ENCODE peak calls at places on chromosomes 7 and 10, in six cellular contexts. K, J, C, F, N and T are unnamed samples.

GRCh38 chr7:138008588-138009349 is 6.9 kb upstream of the CREB3L2 start:
- DNase-seq in K (peak; percentile 66), J (peak; percentile 68), C (peak; percentile 86), F (peak; percentile 69), N (peak; percentile 52), T (peak; percentile 57)

GRCh38 chr7:1707756-1708611 is 37.9 kb downstream of the ELFN1 start:
- DNase-seq in K (no peak), J (no peak), C (no peak), F (no peak), N (no peak), T (peak; percentile 49)

GRCh38 chr10:11910102-11910501 is 86.9 kb downstream of the PROSER2 start:
- DNase-seq in K (no peak), J (no peak), C (no peak), F (no peak), N (no peak), T (no peak)

GRCh38 chr7:26930845-26931244 is 66.5 kb upstream of the SKAP2 start:
- DNase-seq in K (no peak), J (no peak), C (no peak), F (no peak), N (no peak), T (no peak)

GRCh38 chr10:116238036-116238435 is 35.0 kb downstream of the GFRA1 start:
- DNase-seq in K (no peak), J (no peak), C (no peak), F (no peak), N (no peak), T (no peak)

GRCh38 chr10:31431021-31431420 is 112.0 kb downstream of the ZEB1 start:
- DNase-seq in K (no peak), J (no peak), C (no peak), F (no peak), N (no peak), T (no peak)

GRCh38 chr7:47682874-47683273 is 101.0 kb upstream of the TNS3 start:
- DNase-seq in K (no peak), J (no peak), C (no peak), F (no peak), N (no peak), T (no peak)

GRCh38 chr7:17248527-17248926 is 49.9 kb upstream of the AHR start:
- DNase-seq in K (no peak), J (no peak), C (no peak), F (no peak), N (no peak), T (no peak)

GRCh38 chr10:75048669-75049098 is 62.8 kb upstream of the SAMD8 start:
- DNase-seq in K (no peak), J (peak; percentile 15), C (peak; percentile 65), F (peak; percentile 62), N (no peak), T (no peak)

GRCh38 chr7:496528-497295 is 22.9 kb downstream of the PDGFA start:
- DNase-seq in K (no peak), J (no peak), C (no peak), F (no peak), N (no peak), T (no peak)

GRCh38 chr10:108147346-108147745 is 982.8 kb upstream of the SORCS1 start:
- DNase-seq in K (no peak), J (no peak), C (peak; percentile 8), F (no peak), N (no peak), T (no peak)

GRCh38 chr10:131790021-131790420 is 110.8 kb upstream of the PPP2R2D start:
- DNase-seq in K (no peak), J (no peak), C (peak; percentile 79), F (no peak), N (peak; percentile 45), T (no peak)

GRCh38 chr10:132058793-132059759 is 6.7 kb upstream of the JAKMIP3 start:
- DNase-seq in K (no peak), J (no peak), C (no peak), F (no peak), N (peak; percentile 19), T (no peak)

GRCh38 chr10:89465196-89465595 is 50.8 kb downstream of the IFIT5 start:
- DNase-seq in K (no peak), J (peak; percentile 26), C (no peak), F (no peak), N (no peak), T (no peak)

GRCh38 chr7:95865716-95866371 is 93.5 kb downstream of the DYNC1I1 start:
- DNase-seq in K (peak; percentile 20), J (peak; percentile 8), C (peak; percentile 74), F (peak; percentile 45), N (peak; percentile 32), T (no peak)

GRCh38 chr7:71886066-71886465 is 526.1 kb downstream of the CALN1 start:
- DNase-seq in K (peak; percentile 12), J (no peak), C (no peak), F (no peak), N (no peak), T (no peak)

GRCh38 chr7:115116773-115117715 is 195.2 kb downstream of the MDFIC start:
- DNase-seq in K (no peak), J (no peak), C (no peak), F (no peak), N (no peak), T (no peak)

GRCh38 chr7:28613262-28613661 is 200.9 kb downstream of the CREB5 start:
- DNase-seq in K (no peak), J (no peak), C (peak; percentile 72), F (no peak), N (no peak), T (no peak)

GRCh38 chr7:127477285-127478039 is 85.0 kb upstream of the ZNF800 start:
- DNase-seq in K (no peak), J (no peak), C (no peak), F (no peak), N (no peak), T (no peak)

GRCh38 chr7:111429781-111430180 is 132.5 kb downstream of the IMMP2L start:
- DNase-seq in K (no peak), J (peak; percentile 28), C (no peak), F (no peak), N (no peak), T (no peak)

GRCh38 chr7:33706666-33707194 is 198.6 kb upstream of the BMPER start:
- DNase-seq in K (no peak), J (no peak), C (no peak), F (no peak), N (no peak), T (no peak)

GRCh38 chr10:67115972-67116371 is 190.1 kb downstream of the LRRTM3 start:
- DNase-seq in K (no peak), J (no peak), C (no peak), F (no peak), N (no peak), T (no peak)

GRCh38 chr7:155885162-155886160 is 73.2 kb upstream of the SHH start:
- DNase-seq in K (peak; percentile 30), J (peak; percentile 75), C (peak; percentile 50), F (no peak), N (no peak), T (no peak)

GRCh38 chr7:113100091-113100723 is 13.6 kb upstream of the GPR85 start:
- DNase-seq in K (no peak), J (peak; percentile 44), C (no peak), F (no peak), N (no peak), T (no peak)

GRCh38 chr10:109904397-109904796 is 18.9 kb downstream of the XPNPEP1 start:
- DNase-seq in K (no peak), J (no peak), C (no peak), F (no peak), N (no peak), T (no peak)

GRCh38 chr10:73750807-73751206 is 6.6 kb downstream of the SEC24C start:
- DNase-seq in K (no peak), J (no peak), C (no peak), F (no peak), N (no peak), T (no peak)

GRCh38 chr10:73743327-73743904 is 756 bp upstream of the SEC24C start:
- DNase-seq in K (no peak), J (no peak), C (no peak), F (peak; percentile 6), N (no peak), T (no peak)

GRCh38 chr10:73743905-73744689 is at the start of gene SEC24C:
- DNase-seq in K (peak; percentile 92), J (peak; percentile 94), C (peak; percentile 98), F (peak; percentile 97), N (peak; percentile 96), T (peak; percentile 82)

GRCh38 chr10:73744690-73744994 is 470 bp downstream of the SEC24C start:
- DNase-seq in K (no peak), J (peak; percentile 58), C (peak; percentile 83), F (peak; percentile 87), N (no peak), T (no peak)

GRCh38 chr10:73746721-73747120 is 2.5 kb downstream of the SEC24C start:
- DNase-seq in K (no peak), J (no peak), C (no peak), F (no peak), N (no peak), T (no peak)
- H3K4ac ChIP-seq in K (no peak overlapping the region), J (no peak overlapping the region), C (no peak overlapping the region), F (no peak overlapping the region), N (no peak overlapping the region), T (no peak overlapping the region)

GRCh38 chr7:152436279-152437147 is 710 bp upstream of the KMT2C start:
- DNase-seq in K (peak; percentile 91), J (peak; percentile 89), C (peak; percentile 95), F (peak; percentile 93), N (peak; percentile 93), T (peak; percentile 69)
- H3K4ac ChIP-seq in K (no peak overlapping the region), J (peak overlapping the region; percentile 29), C (peak overlapping the region; percentile 43), F (no peak overlapping the region), N (no peak overlapping the region), T (no peak overlapping the region)

DNA sequence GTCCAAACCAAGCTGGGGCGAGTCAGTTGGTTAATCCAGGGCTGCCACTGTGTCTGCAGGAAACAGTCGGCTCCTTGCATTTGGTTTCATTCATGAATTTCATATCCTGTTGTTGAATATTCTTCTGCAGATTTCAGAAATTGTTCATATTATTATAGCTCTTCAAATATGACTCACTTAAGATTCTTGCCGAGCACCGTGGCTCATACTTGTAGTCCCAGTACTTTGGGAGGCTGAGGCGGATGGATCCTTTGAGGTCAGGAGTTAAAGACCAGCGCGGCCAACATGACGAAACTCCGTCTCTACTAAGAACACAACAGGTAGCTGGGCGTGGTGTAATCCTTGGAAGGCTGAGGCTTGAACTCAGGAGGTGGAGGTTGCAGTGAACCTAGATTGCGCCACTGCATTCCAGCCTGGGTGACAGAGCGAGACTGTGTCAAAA is 24.0 kb downstream of the PFKP start:
- DNase-seq in K (no peak), J (peak; percentile 94), C (no peak), F (peak; percentile 64), N (no peak), T (no peak)
- H3K4ac ChIP-seq in K (no peak overlapping the region), J (peak overlapping the region; percentile 85), C (no peak overlapping the region), F (no peak overlapping the region), N (no peak overlapping the region), T (no peak overlapping the region)

GRCh38 chr10:28593811-28594210 is 60.9 kb downstream of the WAC start:
- DNase-seq in K (no peak), J (no peak), C (peak; percentile 72), F (no peak), N (no peak), T (no peak)

GRCh38 chr10:28592953-28593352 is 60.0 kb downstream of the WAC start:
- DNase-seq in K (no peak), J (peak; percentile 88), C (peak; percentile 68), F (peak; percentile 74), N (no peak), T (no peak)

GRCh38 chr10:28600056-28600455 is 67.1 kb downstream of the WAC start:
- DNase-seq in K (no peak), J (peak; percentile 15), C (no peak), F (no peak), N (no peak), T (no peak)

GRCh38 chr10:28594401-28594800 is 61.5 kb downstream of the WAC start:
- DNase-seq in K (no peak), J (no peak), C (no peak), F (no peak), N (no peak), T (no peak)

GRCh38 chr10:28595618-28596017 is 62.7 kb downstream of the WAC start:
- DNase-seq in K (no peak), J (peak; percentile 24), C (no peak), F (no peak), N (no peak), T (no peak)
- H3K4ac ChIP-seq in K (no peak overlapping the region), J (no peak overlapping the region), C (no peak overlapping the region), F (no peak overlapping the region), N (no peak overlapping the region), T (no peak overlapping the region)